ENCODE peak calls at places on chromosome 21, in seven cellular contexts. B is T-cell; Q is NCI-H187; F is activated CD4-positive, alpha-beta T cell treated with anti-CD3 and anti-CD28 coated beads, Interleukin-2, amount 10 ng/mL, durations not matched to agents 7 days and 5 days; Z is NCI-H226; N is memory B cell; H is heart right ventricle. J is an unnamed sample.

GRCh38 chr21:24367936-24368335 is 1239.3 kb downstream of the MRPL39 start:
- DNase-seq in B (no peak), Q (no peak), F (no peak), Z (peak; percentile 49), N (no peak), H (no peak), J (no peak)

GRCh38 chr21:44984792-44985440 is 45.1 kb downstream of the SLX9 start:
- DNase-seq in B (no peak), Q (no peak), F (no peak), Z (no peak), N (no peak), H (no peak), J (no peak)

GRCh38 chr21:34509151-34509550 is 2.9 kb downstream of the KCNE1 start:
- DNase-seq in B (no peak), Q (no peak), F (no peak), Z (no peak), N (no peak), H (no peak), J (peak; percentile 1)

GRCh38 chr21:44874497-44875331 is 1.2 kb upstream of the PTTG1IP start:
- DNase-seq in B (no peak), Q (no peak), F (peak; percentile 39), Z (peak; percentile 76), N (peak; percentile 50), H (peak; percentile 77), J (peak; percentile 24)

GRCh38 chr21:32844653-32845443 is 73.3 kb upstream of the PAXBP1 start:
- DNase-seq in B (no peak), Q (no peak), F (no peak), Z (peak; percentile 49), N (no peak), H (no peak), J (no peak)

GRCh38 chr21:45549670-45550463 is 7.6 kb upstream of the SLC19A1 start:
- DNase-seq in B (no peak), Q (no peak), F (no peak), Z (no peak), N (no peak), H (no peak), J (peak; percentile 20)

GRCh38 chr21:35593000-35593502 is 467.3 kb downstream of the SETD4 start:
- DNase-seq in B (no peak), Q (no peak), F (no peak), Z (peak; percentile 47), N (no peak), H (no peak), J (no peak)

GRCh38 chr21:46412521-46413364 is 45.9 kb upstream of the DIP2A start:
- DNase-seq in B (no peak), Q (no peak), F (no peak), Z (no peak), N (no peak), H (no peak), J (no peak)

GRCh38 chr21:21163904-21164303 is 165.7 kb downstream of the NCAM2 start:
- DNase-seq in B (no peak), Q (no peak), F (peak; percentile 55), Z (peak; percentile 29), N (peak; percentile 10), H (peak; percentile 31), J (peak; percentile 38)

GRCh38 chr21:45018131-45019075 is 56.0 kb upstream of the ADARB1 start:
- DNase-seq in B (no peak), Q (no peak), F (no peak), Z (no peak), N (no peak), H (no peak), J (no peak)

GRCh38 chr21:42313501-42313969 is 1.7 kb downstream of the TFF3 start:
- DNase-seq in B (no peak), Q (peak; percentile 78), F (peak; percentile 35), Z (no peak), N (no peak), H (no peak), J (no peak)

GRCh38 chr21:17688912-17689874 is 76.5 kb upstream of the BTG3 start:
- DNase-seq in B (peak; percentile 25), Q (no peak), F (peak; percentile 21), Z (peak; percentile 99), N (peak; percentile 47), H (peak; percentile 35), J (peak; percentile 22)

GRCh38 chr21:28636988-28637691 is 355.5 kb downstream of the LTN1 start:
- DNase-seq in B (no peak), Q (no peak), F (no peak), Z (peak; percentile 93), N (no peak), H (no peak), J (no peak)

GRCh38 chr21:38814126-38815059 is 8.7 kb downstream of the ETS2 start:
- DNase-seq in B (no peak), Q (no peak), F (no peak), Z (no peak), N (no peak), H (no peak), J (no peak)

GRCh38 chr21:45109831-45110492 is 35.6 kb downstream of the ADARB1 start:
- DNase-seq in B (no peak), Q (peak; percentile 75), F (peak; percentile 53), Z (no peak), N (peak; percentile 45), H (no peak), J (peak; percentile 28)

GRCh38 chr21:16942703-16943102 is 570.1 kb upstream of the CXADR start:
- DNase-seq in B (no peak), Q (no peak), F (no peak), Z (peak; percentile 12), N (no peak), H (no peak), J (no peak)

GRCh38 chr21:20999567-21000169 is 1.5 kb downstream of the NCAM2 start:
- DNase-seq in B (no peak), Q (peak; percentile 12), F (peak; percentile 45), Z (peak; percentile 43), N (peak; percentile 16), H (peak; percentile 34), J (peak; percentile 62)

GRCh38 chr21:42526379-42526727 is 12.7 kb downstream of the SLC37A1 start:
- DNase-seq in B (no peak), Q (no peak), F (no peak), Z (no peak), N (no peak), H (no peak), J (no peak)

GRCh38 chr21:16974060-16974459 is 538.8 kb upstream of the CXADR start:
- DNase-seq in B (no peak), Q (no peak), F (no peak), Z (no peak), N (no peak), H (no peak), J (no peak)

GRCh38 chr21:42187976-42188653 is 30.8 kb upstream of the ABCG1 start:
- DNase-seq in B (peak; percentile 72), Q (no peak), F (peak; percentile 88), Z (no peak), N (peak; percentile 44), H (peak; percentile 46), J (peak; percentile 95)

GRCh38 chr21:27812279-27812678 is 845.4 kb upstream of the ADAMTS5 start:
- DNase-seq in B (no peak), Q (no peak), F (no peak), Z (peak; percentile 9), N (no peak), H (no peak), J (no peak)

GRCh38 chr21:45103966-45104520 is 29.7 kb downstream of the ADARB1 start:
- DNase-seq in B (no peak), Q (no peak), F (no peak), Z (no peak), N (peak; percentile 33), H (no peak), J (no peak)

GRCh38 chr21:45981154-45981606 is 390 bp upstream of the COL6A1 start:
- DNase-seq in B (peak; percentile 30), Q (no peak), F (peak; percentile 52), Z (peak; percentile 74), N (no peak), H (peak; percentile 85), J (peak; percentile 11)

GRCh38 chr21:44057960-44058651 is 46.0 kb downstream of the TRAPPC10 start:
- DNase-seq in B (no peak), Q (no peak), F (peak; percentile 21), Z (no peak), N (no peak), H (no peak), J (no peak)

GRCh38 chr21:14602418-14602987 is 56.4 kb upstream of the SAMSN1 start:
- DNase-seq in B (no peak), Q (no peak), F (no peak), Z (no peak), N (no peak), H (no peak), J (peak; percentile 69)

GRCh38 chr21:15586752-15587436 is 142.9 kb upstream of the USP25 start:
- DNase-seq in B (no peak), Q (no peak), F (no peak), Z (no peak), N (no peak), H (no peak), J (no peak)

GRCh38 chr21:45326169-45326833 is 38.6 kb upstream of the POFUT2 start:
- DNase-seq in B (no peak), Q (no peak), F (no peak), Z (no peak), N (no peak), H (no peak), J (no peak)

GRCh38 chr21:27277122-27277521 is 310.2 kb upstream of the ADAMTS5 start:
- DNase-seq in B (no peak), Q (no peak), F (no peak), Z (peak; percentile 77), N (no peak), H (no peak), J (no peak)

GRCh38 chr21:38227401-38227800 is 29.4 kb upstream of the KCNJ15 start:
- DNase-seq in B (no peak), Q (no peak), F (no peak), Z (no peak), N (no peak), H (no peak), J (no peak)

GRCh38 chr21:25691931-25692330 is 42.8 kb downstream of the ATP5PF start:
- DNase-seq in B (no peak), Q (no peak), F (no peak), Z (no peak), N (no peak), H (no peak), J (no peak)

GRCh38 chr21:30718239-30718909 is at the start of gene KRTAP21-3:
- DNase-seq in B (no peak), Q (no peak), F (no peak), Z (peak; percentile 79), N (no peak), H (no peak), J (no peak)

GRCh38 chr21:37208056-37208705 is 59.0 kb downstream of the VPS26C start:
- DNase-seq in B (no peak), Q (no peak), F (peak; percentile 35), Z (no peak), N (peak; percentile 65), H (peak; percentile 84), J (peak; percentile 60)

GRCh38 chr21:24428539-24429186 is 1178.6 kb downstream of the MRPL39 start:
- DNase-seq in B (no peak), Q (no peak), F (peak; percentile 33), Z (no peak), N (no peak), H (no peak), J (no peak)

GRCh38 chr21:44576025-44576420 is 2.5 kb downstream of the KRTAP10-4 start:
- DNase-seq in B (no peak), Q (no peak), F (no peak), Z (no peak), N (no peak), H (no peak), J (no peak)

GRCh38 chr21:34835526-34835925 is 166.7 kb downstream of the CLIC6 start:
- DNase-seq in B (no peak), Q (no peak), F (no peak), Z (no peak), N (no peak), H (no peak), J (peak; percentile 48)

GRCh38 chr21:34043333-34043732 is 30.0 kb upstream of the MRPS6 start:
- DNase-seq in B (no peak), Q (no peak), F (no peak), Z (no peak), N (no peak), H (no peak), J (no peak)